ENCODE peak calls at places on chromosomes 5 and 9, in five cellular contexts. X, H, M, E and O are unnamed samples.

GRCh38 chr5:59684388-59685003 is 209.0 kb downstream of the PDE4D start:
- DNase-seq in M (no peak), H (no peak), E (peak; percentile 20), X (no peak), O (no peak)

GRCh38 chr5:151924564-151925395 is at the start of gene GLRA1:
- DNase-seq in X (no peak), H (peak; percentile 59), E (peak; percentile 51), M (peak; percentile 62), O (no peak)

GRCh38 chr5:126808619-126809018 is 31.7 kb downstream of the LMNB1 start:
- DNase-seq in H (no peak), E (peak; percentile 22), X (no peak), M (peak; percentile 67), O (no peak)

GRCh38 chr5:95241635-95242034 is 43.3 kb downstream of the MCTP1 start:
- DNase-seq in M (no peak), X (no peak), H (no peak), E (peak; percentile 19), O (no peak)

GRCh38 chr5:9347541-9348295 is 198.2 kb downstream of the SEMA5A start:
- DNase-seq in M (no peak), X (no peak), E (no peak), H (no peak), O (peak; percentile 24)

GRCh38 chr5:16690243-16690839 is 73.5 kb upstream of the RETREG1 start:
- DNase-seq in H (no peak), X (no peak), M (peak; percentile 66), E (peak; percentile 29), O (peak; percentile 47)

GRCh38 chr9:38392235-38393127 is at the start of gene ALDH1B1:
- DNase-seq in M (peak; percentile 90), E (peak; percentile 87), H (peak; percentile 92), X (no peak), O (peak; percentile 90)

GRCh38 chr9:89425024-89425805 is 72.7 kb downstream of the SEMA4D start:
- DNase-seq in X (no peak), M (no peak), E (peak; percentile 23), H (no peak), O (no peak)

GRCh38 chr5:153425914-153426313 is 64.6 kb upstream of the GRIA1 start:
- DNase-seq in E (no peak), X (no peak), M (no peak), H (no peak), O (no peak)

GRCh38 chr9:98997580-98997979 is 53.9 kb downstream of the COL15A1 start:
- DNase-seq in X (no peak), H (no peak), M (peak; percentile 58), E (peak; percentile 69), O (no peak)

GRCh38 chr5:447501-447900 is 4.5 kb downstream of the EXOC3 start:
- DNase-seq in M (no peak), E (no peak), H (no peak), X (no peak), O (no peak)

GRCh38 chr9:89145086-89145485 is 33.5 kb downstream of the SHC3 start:
- DNase-seq in M (peak; percentile 49), E (peak; percentile 57), H (no peak), X (no peak), O (no peak)

GRCh38 chr9:91053824-91054223 is 252.2 kb downstream of the SYK start:
- DNase-seq in X (no peak), M (no peak), E (no peak), H (no peak), O (no peak)

GRCh38 chr5:176187276-176188062 is 50.8 kb upstream of the SIMC1 start:
- DNase-seq in X (no peak), H (no peak), M (no peak), E (no peak), O (no peak)

GRCh38 chr9:129220771-129221170 is 42.7 kb upstream of the IER5L start:
- DNase-seq in M (no peak), H (no peak), E (no peak), X (no peak), O (no peak)

GRCh38 chr5:115583474-115583873 is 18.8 kb downstream of the TICAM2 start:
- DNase-seq in M (peak; percentile 91), E (peak; percentile 97), H (no peak), X (no peak), O (no peak)

DNA sequence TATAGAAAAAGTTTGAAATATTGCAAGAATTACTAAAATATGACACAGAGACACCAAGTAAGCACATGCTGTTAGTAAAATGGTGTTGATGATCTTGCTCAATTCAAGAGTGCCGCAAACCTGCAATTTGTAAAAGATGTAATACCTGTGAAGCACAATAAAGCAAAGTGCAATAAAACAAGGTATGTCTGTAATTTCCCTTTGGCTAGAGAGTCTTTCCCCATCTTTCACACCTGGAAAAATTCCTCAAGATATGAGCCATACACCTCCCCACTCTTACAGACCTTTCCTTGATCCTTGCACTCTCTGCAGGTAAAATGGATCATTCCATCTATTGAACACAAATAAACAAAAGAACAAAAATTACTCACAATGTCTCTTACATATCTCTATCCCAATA is 597.8 kb downstream of the EFNA5 start:
- DNase-seq in H (no peak), E (no peak), X (no peak), M (no peak), O (no peak)
- TF ChIP-seq CTCF in H (no peak), E (no peak), X (no peak), M (no peak), O (no peak)

GRCh38 chr9:137280478-137281344 is 3.2 kb downstream of the TOR4A start:
- DNase-seq in E (no peak), X (no peak), M (peak; percentile 52), H (peak; percentile 44), O (peak; percentile 77)
- TF ChIP-seq CTCF in E (peak; percentile 33), X (no peak), M (peak; percentile 54), H (peak; percentile 22), O (peak; percentile 40)

GRCh38 chr5:81895312-81895711 is 76.5 kb upstream of the ATG10 start:
- DNase-seq in H (no peak), E (no peak), M (peak; percentile 7), X (no peak), O (no peak)
- TF ChIP-seq CTCF in H (no peak), E (no peak), M (no peak), X (no peak), O (no peak)

GRCh38 chr5:6342689-6343315 is 35.5 kb downstream of the MED10 start:
- DNase-seq in M (no peak), E (no peak), X (no peak), H (no peak), O (no peak)
- TF ChIP-seq CTCF in M (no peak), E (no peak), X (no peak), H (no peak), O (no peak)